ENCODE peak calls at places on chromosomes 4 and X, in seven cellular contexts. C is cardiac muscle cell, R is brain microvascular endothelial cell, P is WERI-Rb-1, E is AG04450, B is upper lobe of right lung, J is HCT116. Z is an unnamed sample.

GRCh38 chr4:4402966-4403365 is 16.1 kb downstream of the NSG1 start:
- DNase-seq in C (no peak), R (no peak), P (no peak), E (no peak), B (no peak), J (no peak), Z (no peak)

GRCh38 chr4:172830295-172830764 is 338.3 kb upstream of the GALNT7 start:
- DNase-seq in C (peak; percentile 34), R (no peak), P (no peak), E (no peak), B (no peak), J (peak; percentile 13), Z (no peak)

GRCh38 chr4:163107754-163108153 is 58.9 kb downstream of the NAF1 start:
- DNase-seq in C (no peak), R (peak; percentile 27), P (no peak), E (no peak), B (no peak), J (peak; percentile 2), Z (no peak)

GRCh38 chr4:51942108-51942832 is 77.9 kb downstream of the LRRC66 start:
- DNase-seq in C (no peak), R (no peak), P (no peak), E (no peak), B (no peak), J (no peak), Z (no peak)

GRCh38 chr4:123616970-123617392 is 220.4 kb downstream of the SPRY1 start:
- DNase-seq in C (no peak), R (peak; percentile 71), P (no peak), E (no peak), B (no peak), J (no peak), Z (peak; percentile 30)

GRCh38 chrX:6227445-6227820 is 1.2 kb downstream of the NLGN4X start:
- DNase-seq in C (peak; percentile 7), R (no peak), P (no peak), E (no peak), B (no peak), J (no peak), Z (no peak)

GRCh38 chrX:116284383-116284782 is 113.8 kb downstream of the AGTR2 start:
- DNase-seq in C (no peak), R (no peak), P (no peak), E (no peak), B (no peak), J (no peak), Z (no peak)

GRCh38 chrX:24658421-24658820 is 11.3 kb upstream of the PCYT1B start:
- DNase-seq in C (no peak), R (no peak), P (no peak), E (no peak), B (no peak), J (no peak), Z (no peak)

GRCh38 chr4:177155454-177155853 is 154.2 kb upstream of the NEIL3 start:
- DNase-seq in C (no peak), R (no peak), P (no peak), E (no peak), B (no peak), J (no peak), Z (no peak)

GRCh38 chr4:151250706-151251105 is 26.3 kb upstream of the PRSS48 start:
- DNase-seq in C (no peak), R (no peak), P (no peak), E (no peak), B (no peak), J (no peak), Z (no peak)

GRCh38 chr4:109921384-109921808 is 8.7 kb downstream of the EGF start:
- DNase-seq in C (no peak), R (peak; percentile 88), P (no peak), E (no peak), B (no peak), J (no peak), Z (no peak)

GRCh38 chrX:40120838-40121580 is 23.3 kb upstream of the BCOR start:
- DNase-seq in C (no peak), R (no peak), P (no peak), E (no peak), B (no peak), J (no peak), Z (no peak)

GRCh38 chr4:149523039-149523438 is 292.6 kb downstream of the IQCM start:
- DNase-seq in C (no peak), R (no peak), P (no peak), E (no peak), B (no peak), J (no peak), Z (no peak)

GRCh38 chr4:137677851-137678250 is 145.6 kb upstream of the PCDH18 start:
- DNase-seq in C (no peak), R (no peak), P (no peak), E (no peak), B (no peak), J (no peak), Z (no peak)

GRCh38 chrX:129798888-129799287 is 19.1 kb downstream of the SASH3 start:
- DNase-seq in C (no peak), R (no peak), P (no peak), E (no peak), B (no peak), J (no peak), Z (no peak)

GRCh38 chr4:119493419-119493818 is 135.2 kb downstream of the PDE5A start:
- DNase-seq in C (no peak), R (no peak), P (no peak), E (no peak), B (no peak), J (no peak), Z (no peak)

GRCh38 chr4:1410491-1411325 is 4.5 kb upstream of the NKX1-1 start:
- DNase-seq in C (peak; percentile 94), R (peak; percentile 6), P (peak; percentile 78), E (no peak), B (peak; percentile 71), J (no peak), Z (no peak)

GRCh38 chrX:106698693-106699092 is 27.8 kb upstream of the RNF128 start:
- DNase-seq in C (no peak), R (peak; percentile 41), P (no peak), E (peak; percentile 11), B (no peak), J (no peak), Z (no peak)

GRCh38 chr4:101256222-101256621 is 91.1 kb downstream of the PPP3CA start:
- DNase-seq in C (no peak), R (no peak), P (no peak), E (no peak), B (no peak), J (no peak), Z (no peak)

GRCh38 chr4:160498211-160498610 is 1395.3 kb downstream of the RAPGEF2 start:
- DNase-seq in C (peak; percentile 62), R (no peak), P (no peak), E (no peak), B (no peak), J (no peak), Z (no peak)

GRCh38 chrX:8845060-8845459 is 43.9 kb upstream of the FAM9A start:
- DNase-seq in C (no peak), R (peak; percentile 28), P (no peak), E (peak; percentile 24), B (no peak), J (no peak), Z (no peak)

GRCh38 chr4:152118819-152119553 is 358.2 kb upstream of the GATB start:
- DNase-seq in C (no peak), R (no peak), P (peak; percentile 69), E (no peak), B (no peak), J (no peak), Z (no peak)

GRCh38 chr4:37516057-37516775 is 170.0 kb downstream of the RELL1 start:
- DNase-seq in C (no peak), R (no peak), P (no peak), E (no peak), B (no peak), J (no peak), Z (no peak)

GRCh38 chr4:38716271-38716670 is 52.3 kb downstream of the KLF3 start:
- DNase-seq in C (no peak), R (no peak), P (no peak), E (no peak), B (no peak), J (no peak), Z (no peak)

GRCh38 chrX:9926002-9926401 is 41.2 kb upstream of the CLDN34 start:
- DNase-seq in C (no peak), R (no peak), P (no peak), E (no peak), B (no peak), J (no peak), Z (no peak)

GRCh38 chr4:6224725-6225124 is 24.4 kb upstream of the JAKMIP1 start:
- DNase-seq in C (no peak), R (no peak), P (no peak), E (no peak), B (no peak), J (no peak), Z (no peak)

GRCh38 chr4:177005801-177006230 is 213.1 kb upstream of the VEGFC start:
- DNase-seq in C (no peak), R (peak; percentile 57), P (no peak), E (peak; percentile 30), B (no peak), J (no peak), Z (no peak)

GRCh38 chrX:119145241-119145653 is 17.6 kb upstream of the KIAA1210 start:
- DNase-seq in C (peak; percentile 6), R (no peak), P (peak; percentile 7), E (no peak), B (no peak), J (peak; percentile 12), Z (no peak)
- TF ChIP-seq CTCF in C (peak; percentile 63), R (peak; percentile 65), P (peak; percentile 43), E (peak; percentile 46), B (no peak), J (peak; percentile 57), Z (no peak)

GRCh38 chrX:72566448-72566847 is 6.2 kb downstream of the HDAC8 start:
- DNase-seq in C (no peak), R (no peak), P (no peak), E (no peak), B (no peak), J (no peak), Z (no peak)
- H3K27ac ChIP-seq in C (no peak overlapping the region), R (no peak overlapping the region), P (no peak overlapping the region), E (no peak overlapping the region), B (no peak overlapping the region), J (no peak overlapping the region), Z (no peak overlapping the region)

DNA sequence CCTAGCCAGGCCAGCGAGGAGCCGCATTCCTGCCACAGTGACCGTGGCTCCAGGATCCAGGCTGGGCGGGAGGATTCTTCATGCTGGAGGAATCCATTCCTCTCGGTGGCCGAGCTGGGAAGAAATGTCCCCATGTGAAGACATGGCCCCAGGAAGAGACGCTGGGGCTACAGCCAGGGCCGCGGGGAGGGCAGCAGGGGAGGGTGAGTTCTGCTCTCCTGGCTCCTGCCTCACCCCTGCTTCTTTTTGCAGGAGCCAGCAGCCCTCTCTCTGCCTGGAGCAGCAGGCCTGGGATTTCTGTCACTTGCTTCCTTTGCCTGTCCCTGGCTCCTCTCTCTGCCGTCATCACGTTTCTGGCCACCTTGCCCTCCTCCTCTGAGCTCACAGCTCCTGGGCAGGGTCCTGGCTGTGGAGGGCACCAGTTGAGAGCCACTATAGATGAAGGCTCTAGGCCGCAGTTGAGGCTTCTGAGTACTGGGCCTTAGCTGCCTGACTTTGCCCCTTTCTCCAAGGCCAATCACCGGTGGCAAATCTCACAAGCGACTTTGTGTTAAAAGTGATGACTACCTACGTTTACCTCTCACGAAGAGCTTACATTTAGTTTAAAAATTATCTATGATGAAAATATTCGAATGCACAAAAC is 48.3 kb downstream of the ENPP6 start:
- DNase-seq in C (peak; percentile 51), R (no peak), P (no peak), E (no peak), B (no peak), J (no peak), Z (no peak)
- H3K27me3 ChIP-seq in C (peaks cover 6% of the 10 kb centered on the region), R (no peaks in the 10 kb centered on the region), P (no peaks in the 10 kb centered on the region), E (peaks cover 2% of the 10 kb centered on the region), B (peaks cover 9% of the 10 kb centered on the region), J (no peaks in the 10 kb centered on the region), Z (peaks cover 21% of the 10 kb centered on the region)

GRCh38 chrX:34863906-34864305 is 78.7 kb upstream of the FAM47B start:
- DNase-seq in C (no peak), R (no peak), P (no peak), E (no peak), B (no peak), J (no peak), Z (no peak)
- TF ChIP-seq CTCF in C (no peak), R (no peak), P (no peak), E (no peak), B (no peak), J (no peak), Z (no peak)

Z was measured in CD4-positive, alpha-beta T cell.